ENCODE peak calls at places on chromosomes 3 and 15, in four cellular contexts. G is effector memory CD8-positive, alpha-beta T cell; Z is thoracic aorta; A is CD8-positive, alpha-beta memory T cell. C is an unnamed sample.
A peak's percentile ranks its signal among the peaks of the same experiment; 100 is the strongest.

GRCh38 chr15:47384316-47384715 is 333.0 kb upstream of the SEMA6D start:
- DNase-seq in A (no peak), G (no peak), Z (no peak), C (no peak)

GRCh38 chr3:168620854-168621253 is 525.1 kb upstream of the GOLIM4 start:
- DNase-seq in A (no peak), G (no peak), Z (no peak), C (no peak)

GRCh38 chr3:52225452-52226228 is at the start of gene TLR9:
- DNase-seq in G (no peak), Z (no peak), A (no peak), C (no peak)

GRCh38 chr3:15636028-15636709 is 34.6 kb downstream of the BTD start:
- DNase-seq in Z (no peak), G (no peak), A (no peak), C (no peak)

GRCh38 chr3:148079370-148079769 is 618.3 kb upstream of the AGTR1 start:
- DNase-seq in A (no peak), G (no peak), Z (no peak), C (no peak)

GRCh38 chr3:95217661-95218060 is 1154.8 kb downstream of the NSUN3 start:
- DNase-seq in G (no peak), A (no peak), Z (no peak), C (no peak)

GRCh38 chr3:76063019-76063418 is 277.7 kb upstream of the ZNF717 start:
- DNase-seq in Z (no peak), G (no peak), A (no peak), C (no peak)

GRCh38 chr3:166177130-166177529 is 339.9 kb upstream of the BCHE start:
- DNase-seq in G (no peak), Z (no peak), A (no peak), C (no peak)

GRCh38 chr3:150022406-150023238 is 51.9 kb upstream of the PFN2 start:
- DNase-seq in A (no peak), Z (no peak), G (no peak), C (no peak)

GRCh38 chr15:53985562-53985961 is 7.3 kb downstream of the UNC13C start:
- DNase-seq in Z (no peak), G (no peak), A (no peak), C (no peak)

GRCh38 chr15:52653451-52653964 is 25.7 kb downstream of the ATOSA start:
- DNase-seq in A (no peak), G (no peak), Z (no peak), C (no peak)

GRCh38 chr3:42694366-42694765 is 8.2 kb downstream of the HHATL start:
- DNase-seq in Z (no peak), G (no peak), A (no peak), C (no peak)

GRCh38 chr3:112489674-112490479 is 9.4 kb downstream of the BTLA start:
- DNase-seq in A (no peak), G (no peak), Z (no peak), C (peak; percentile 16)

GRCh38 chr15:74156678-74157411 is 16.7 kb upstream of the ISLR start:
- DNase-seq in G (no peak), Z (no peak), A (no peak), C (no peak)

GRCh38 chr3:11546657-11547302 is 96.9 kb downstream of the VGLL4 start:
- DNase-seq in G (no peak), A (no peak), Z (no peak), C (no peak)

GRCh38 chr3:90136468-90137191 is 1029.2 kb downstream of the EPHA3 start:
- DNase-seq in Z (no peak), G (no peak), A (no peak), C (no peak)

GRCh38 chr3:42590989-42591756 is 513 bp downstream of the SS18L2 start:
- DNase-seq in Z (no peak), A (no peak), G (no peak), C (no peak)

GRCh38 chr3:186255703-186256331 is 106.2 kb downstream of the DGKG start:
- DNase-seq in A (no peak), G (no peak), Z (no peak), C (no peak)

GRCh38 chr3:39291903-39292329 is 12.1 kb upstream of the CX3CR1 start:
- DNase-seq in G (peak; percentile 75), A (peak; percentile 58), Z (no peak), C (peak; percentile 68)

GRCh38 chr3:197847866-197848401 is 56.9 kb downstream of the LRCH3 start:
- DNase-seq in Z (no peak), A (peak; percentile 30), G (peak; percentile 7), C (no peak)

GRCh38 chr3:18988619-18989229 is 159.6 kb upstream of the KCNH8 start:
- DNase-seq in Z (no peak), A (peak; percentile 11), G (no peak), C (no peak)

GRCh38 chr3:138381950-138382715 is 33.8 kb downstream of the MRAS start:
- DNase-seq in Z (peak; percentile 18), G (no peak), A (no peak), C (no peak)

GRCh38 chr3:152127058-152127457 is 141.7 kb upstream of the MBNL1 start:
- DNase-seq in Z (no peak), A (no peak), G (no peak), C (peak; percentile 52)

GRCh38 chr15:66131831-66132230 is 121.7 kb downstream of the MEGF11 start:
- DNase-seq in A (no peak), G (no peak), Z (no peak), C (no peak)

GRCh38 chr3:72655758-72656157 is 192.5 kb downstream of the SHQ1 start:
- DNase-seq in Z (no peak), G (no peak), A (no peak), C (no peak)

GRCh38 chr3:128336337-128337156 is 130.1 kb downstream of the DNAJB8 start:
- DNase-seq in A (no peak), Z (no peak), G (no peak), C (no peak)

GRCh38 chr3:99875925-99876781 is 58.5 kb downstream of the CMSS1 start:
- DNase-seq in G (peak; percentile 55), Z (no peak), A (peak; percentile 65), C (peak; percentile 52)

GRCh38 chr3:170418422-170419300 is at the start of gene CLDN11:
- DNase-seq in A (no peak), Z (no peak), G (no peak), C (no peak)

GRCh38 chr3:55852326-55852725 is 365.2 kb upstream of the WNT5A start:
- DNase-seq in Z (no peak), G (no peak), A (no peak), C (no peak)

GRCh38 chr3:42014443-42014945 is 52.6 kb upstream of the ULK4 start:
- DNase-seq in G (no peak), A (no peak), Z (no peak), C (peak; percentile 58)

GRCh38 chr3:155560594-155560993 is 184.3 kb downstream of the PLCH1 start:
- DNase-seq in G (no peak), A (no peak), Z (no peak), C (no peak)

GRCh38 chr3:121482651-121483050 is 63.1 kb downstream of the POLQ start:
- DNase-seq in G (no peak), A (no peak), Z (no peak), C (no peak)

GRCh38 chr15:90421527-90421926 is 33.5 kb downstream of the IQGAP1 start:
- DNase-seq in Z (no peak), A (no peak), G (no peak), C (no peak)

GRCh38 chr3:81743096-81744025 is 18.1 kb downstream of the GBE1 start:
- DNase-seq in G (no peak), A (no peak), Z (peak; percentile 18), C (no peak)

GRCh38 chr15:65888998-65889397 is 19.7 kb downstream of the RAB11A start:
- DNase-seq in Z (no peak), A (no peak), G (no peak), C (no peak)

GRCh38 chr3:152466784-152467183 is 198.1 kb downstream of the MBNL1 start:
- DNase-seq in G (no peak), A (peak; percentile 24), Z (no peak), C (peak; percentile 43)

GRCh38 chr3:46484388-46484787 is 13.4 kb upstream of the RTP3 start:
- DNase-seq in G (no peak), A (no peak), Z (no peak), C (no peak)

C was measured in CD4-positive, CD25-positive, alpha-beta regulatory T cell.